ENCODE peak calls at places on chromosomes 4 and X, in six cellular contexts. M is tibial nerve; I is A549; P is uterus; W is CD8-positive, alpha-beta memory T cell; G is adrenal gland. Q is an unnamed sample. For H3K4me1, the result is how much of the 10 kb centered on the place peaks cover.

GRCh38 chr4:100190643-100191600 is 654 bp upstream of the DDIT4L start:
- DNase-seq in G (peak), W (no peak), M (no peak), P (peak), I (no peak), Q (no peak)

GRCh38 chr4:52588097-52588496 is 71.0 kb downstream of the USP46 start:
- DNase-seq in P (peak), W (no peak), G (peak), M (no peak), I (no peak), Q (no peak)

GRCh38 chr4:68375667-68376559 is 26.0 kb upstream of the YTHDC1 start:
- DNase-seq in P (peak), I (peak), M (no peak), G (peak), W (peak), Q (peak)

GRCh38 chrX:25001808-25002657 is 13.7 kb downstream of the ARX start:
- DNase-seq in M (no peak), P (no peak), W (no peak), I (no peak), G (no peak), Q (no peak)

GRCh38 chr4:140579278-140579677 is 10.5 kb upstream of the UCP1 start:
- DNase-seq in P (no peak), G (no peak), M (no peak), I (no peak), W (no peak), Q (no peak)

GRCh38 chrX:39149761-39150160 is 348.5 kb downstream of the MID1IP1 start:
- DNase-seq in P (peak), I (no peak), G (peak), M (peak), W (peak), Q (peak)

GRCh38 chr4:48275247-48275646 is 5.6 kb upstream of the TEC start:
- DNase-seq in M (no peak), I (peak), W (no peak), P (no peak), G (no peak), Q (no peak)

GRCh38 chr4:88846232-88846790 is 148.7 kb upstream of the NAP1L5 start:
- DNase-seq in P (no peak), G (no peak), I (no peak), M (no peak), W (no peak), Q (no peak)

GRCh38 chrX:18291006-18291545 is 63.4 kb downstream of the SCML2 start:
- DNase-seq in G (peak), W (no peak), M (no peak), P (no peak), I (no peak), Q (no peak)

GRCh38 chr4:48110452-48110978 is 23.5 kb downstream of the TXK start:
- DNase-seq in G (no peak), W (no peak), P (no peak), I (no peak), M (no peak), Q (no peak)

GRCh38 chrX:139203681-139204575 is 326.6 kb upstream of the F9 start:
- DNase-seq in I (no peak), M (no peak), G (no peak), P (no peak), W (no peak), Q (no peak)

GRCh38 chr4:169485084-169485483 is 127.3 kb downstream of the NEK1 start:
- DNase-seq in I (no peak), G (no peak), P (no peak), M (no peak), W (no peak), Q (no peak)

GRCh38 chrX:22628275-22628674 is 355.6 kb downstream of the CBLL2 start:
- DNase-seq in P (peak), M (no peak), I (no peak), W (no peak), G (no peak), Q (no peak)

GRCh38 chrX:129654652-129655546 is at the start of gene APLN:
- DNase-seq in M (no peak), G (peak), I (no peak), W (no peak), P (peak), Q (peak)

GRCh38 chr4:138538743-138539142 is 296.6 kb upstream of the SLC7A11 start:
- DNase-seq in G (no peak), I (no peak), P (no peak), W (no peak), M (no peak), Q (no peak)

GRCh38 chr4:76954489-76954888 is 4.9 kb downstream of the SEPTIN11 start:
- DNase-seq in W (no peak), I (no peak), M (no peak), G (no peak), P (no peak), Q (no peak)

GRCh38 chr4:47413515-47413914 is 50.0 kb downstream of the COMMD8 start:
- DNase-seq in I (no peak), P (no peak), G (no peak), M (no peak), W (no peak), Q (no peak)

GRCh38 chrX:46573331-46573895 is at the start of gene CHST7:
- DNase-seq in G (peak), I (peak), M (peak), W (peak), P (peak), Q (no peak)

GRCh38 chrX:103530540-103530939 is 11.3 kb upstream of the RAB40A start:
- DNase-seq in W (no peak), P (no peak), M (no peak), I (no peak), G (no peak), Q (no peak)

GRCh38 chr4:63325140-63325539 is 1084.1 kb downstream of the TECRL start:
- DNase-seq in M (no peak), G (no peak), I (no peak), P (no peak), W (no peak), Q (no peak)

GRCh38 chrX:51463322-51463721 is 33.1 kb downstream of the NUDT11 start:
- DNase-seq in P (no peak), M (no peak), G (no peak), I (no peak), W (no peak), Q (no peak)

GRCh38 chr4:185435466-185435865 is 9.7 kb upstream of the UFSP2 start:
- DNase-seq in I (no peak), P (no peak), G (no peak), M (no peak), W (no peak), Q (no peak)

GRCh38 chr4:37463033-37463432 is 218.5 kb downstream of the NWD2 start:
- DNase-seq in W (no peak), I (no peak), G (no peak), P (no peak), M (no peak), Q (no peak)

GRCh38 chr4:57214654-57215411 is 104.6 kb upstream of the IGFBP7 start:
- DNase-seq in P (no peak), I (no peak), G (no peak), W (no peak), M (no peak), Q (no peak)

GRCh38 chr4:47469951-47470350 is 6.4 kb upstream of the COMMD8 start:
- DNase-seq in M (no peak), G (no peak), I (no peak), W (no peak), P (no peak), Q (no peak)

GRCh38 chr4:141207971-141208370 is 12.7 kb upstream of the ZNF330 start:
- DNase-seq in P (no peak), G (no peak), W (no peak), M (no peak), I (no peak), Q (no peak)

GRCh38 chr4:101977096-101977495 is 186.6 kb downstream of the BANK1 start:
- DNase-seq in W (no peak), I (peak), G (peak), M (no peak), P (no peak), Q (no peak)

GRCh38 chr4:118942465-118942864 is 53.8 kb downstream of the SYNPO2 start:
- DNase-seq in P (no peak), W (no peak), M (no peak), G (no peak), I (no peak), Q (no peak)

GRCh38 chrX:135273162-135273561 is 21.3 kb downstream of the ETDA start:
- DNase-seq in P (no peak), W (no peak), I (no peak), G (no peak), M (no peak), Q (no peak)

GRCh38 chr4:118270492-118270891 is 82.3 kb downstream of the PRSS12 start:
- DNase-seq in P (no peak), G (no peak), W (no peak), M (no peak), I (peak), Q (no peak)

GRCh38 chr4:185941476-185941875 is 127.5 kb upstream of the TLR3 start:
- DNase-seq in P (no peak), G (peak), W (no peak), I (no peak), M (no peak), Q (no peak)

GRCh38 chrX:154006965-154007364 is 12.7 kb downstream of the IRAK1 start:
- DNase-seq in I (no peak), W (no peak), M (no peak), G (no peak), P (no peak), Q (no peak)

GRCh38 chr4:118918388-118918787 is 29.7 kb downstream of the SYNPO2 start:
- DNase-seq in I (no peak), W (no peak), G (no peak), M (no peak), P (no peak), Q (no peak)

GRCh38 chr4:183094393-183095198 is 4.5 kb upstream of the WWC2 start:
- DNase-seq in W (no peak), M (no peak), I (no peak), G (no peak), P (no peak), Q (no peak)

GRCh38 chr4:139815646-139816601 is 150.3 kb downstream of the MGST2 start:
- DNase-seq in W (no peak), P (peak), G (peak), I (no peak), M (no peak), Q (no peak)

GRCh38 chr4:182351485-182351884 is 108.3 kb downstream of the TENM3 start:
- DNase-seq in W (no peak), P (no peak), G (no peak), I (no peak), M (no peak), Q (no peak)

GRCh38 chr4:120331486-120332281 is 265.0 kb upstream of the MAD2L1 start:
- DNase-seq in W (no peak), P (no peak), G (no peak), M (no peak), I (no peak), Q (no peak)

GRCh38 chrX:151790421-151791160 is 56.0 kb downstream of the CNGA2 start:
- DNase-seq in W (no peak), G (no peak), P (no peak), M (no peak), I (no peak), Q (no peak)
- H3K27ac ChIP-seq in W (no peak), G (no peak), P (no peak), M (no peak), I (no peak), Q (peak)

GRCh38 chr4:3302786-3303444 is 10.1 kb downstream of the RGS12 start:
- DNase-seq in W (no peak), G (no peak), I (no peak), P (no peak), M (no peak), Q (peak)

GRCh38 chr4:3303445-3303824 is 10.6 kb downstream of the RGS12 start:
- DNase-seq in M (peak), P (no peak), I (no peak), G (no peak), W (no peak), Q (peak)

GRCh38 chr4:3304831-3305609 is 12.2 kb downstream of the RGS12 start:
- DNase-seq in P (peak), G (peak), I (no peak), W (no peak), M (peak), Q (no peak)

GRCh38 chr4:3305610-3306371 is 13.0 kb downstream of the RGS12 start:
- DNase-seq in M (peak), W (no peak), G (peak), P (peak), I (no peak), Q (peak)

GRCh38 chr4:3303840-3304715 is 11.3 kb downstream of the RGS12 start:
- DNase-seq in P (no peak), W (no peak), M (no peak), G (no peak), I (no peak), Q (no peak)
- H3K4me1 ChIP-seq in P (under half), W (half or more), M (under half), G (under half), I (under half), Q (under half)

DNA sequence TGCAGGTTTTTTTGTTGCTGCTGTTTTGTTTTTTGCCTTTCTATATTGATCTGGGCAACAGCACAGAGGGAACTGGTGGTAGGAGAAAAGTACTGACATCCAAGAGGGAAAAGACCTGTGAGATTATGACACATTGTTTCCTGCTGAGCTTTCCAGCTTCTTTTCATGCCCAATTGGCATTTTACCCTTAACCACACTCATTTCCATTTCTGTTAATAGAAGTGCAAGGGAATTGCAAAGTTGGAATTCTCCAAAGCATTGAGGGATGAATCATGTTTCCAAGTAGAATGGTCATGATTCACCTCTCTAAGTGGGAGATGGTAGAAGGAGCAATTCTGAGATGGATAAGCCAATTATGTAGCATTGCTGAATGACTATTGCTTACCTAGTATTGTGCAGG is 161.5 kb downstream of the PPARGC1A start:
- DNase-seq in I (peak), M (no peak), W (no peak), G (no peak), P (no peak), Q (no peak)
- H3K27ac ChIP-seq in I (no peak), M (no peak), W (no peak), G (no peak), P (no peak), Q (no peak)

DNA sequence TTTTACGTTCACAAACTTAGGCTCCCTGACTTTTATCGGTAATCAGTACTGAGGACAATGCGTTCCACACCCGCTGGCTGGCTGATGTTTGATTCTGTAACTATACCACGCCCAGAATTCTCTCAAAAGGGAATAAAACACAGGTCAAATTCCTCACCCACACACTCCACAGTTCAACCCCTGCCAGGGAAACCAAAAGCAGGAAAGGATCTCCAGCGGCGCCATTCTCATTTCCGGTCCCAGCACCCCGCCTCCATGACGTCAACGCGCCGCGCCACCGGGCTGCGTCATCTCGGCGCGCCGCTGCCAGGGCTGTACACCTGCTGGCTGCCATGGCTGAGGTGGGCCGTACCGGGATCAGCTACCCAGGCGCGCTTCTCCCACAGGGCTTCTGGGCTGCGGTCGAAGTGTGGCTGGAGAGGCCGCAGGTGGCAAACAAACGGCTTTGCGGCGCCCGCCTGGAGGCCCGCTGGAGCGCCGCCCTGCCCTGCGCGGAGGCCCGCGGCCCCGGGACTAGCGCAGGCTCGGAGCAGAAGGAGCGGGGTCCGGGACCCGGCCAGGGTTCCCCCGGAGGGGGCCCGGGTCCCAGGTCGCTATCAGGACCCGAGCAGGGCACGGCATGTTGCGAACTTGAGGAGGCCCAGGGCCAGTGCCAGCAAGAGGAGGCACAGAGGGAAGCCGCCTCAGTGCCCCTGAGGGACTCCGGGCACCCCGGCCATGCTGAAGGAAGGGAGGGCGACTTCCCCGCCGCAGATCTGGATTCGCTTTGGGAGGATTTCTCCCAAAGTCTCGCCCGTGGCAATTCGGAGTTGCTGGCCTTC is at the start of the genes ACOX3 and TRMT44:
- DNase-seq in I (peak), W (peak), G (peak), P (peak), M (peak), Q (peak)
- H3K4me1 ChIP-seq in I (under half), W (under half), G (under half), P (under half), M (under half), Q (under half)

DNA sequence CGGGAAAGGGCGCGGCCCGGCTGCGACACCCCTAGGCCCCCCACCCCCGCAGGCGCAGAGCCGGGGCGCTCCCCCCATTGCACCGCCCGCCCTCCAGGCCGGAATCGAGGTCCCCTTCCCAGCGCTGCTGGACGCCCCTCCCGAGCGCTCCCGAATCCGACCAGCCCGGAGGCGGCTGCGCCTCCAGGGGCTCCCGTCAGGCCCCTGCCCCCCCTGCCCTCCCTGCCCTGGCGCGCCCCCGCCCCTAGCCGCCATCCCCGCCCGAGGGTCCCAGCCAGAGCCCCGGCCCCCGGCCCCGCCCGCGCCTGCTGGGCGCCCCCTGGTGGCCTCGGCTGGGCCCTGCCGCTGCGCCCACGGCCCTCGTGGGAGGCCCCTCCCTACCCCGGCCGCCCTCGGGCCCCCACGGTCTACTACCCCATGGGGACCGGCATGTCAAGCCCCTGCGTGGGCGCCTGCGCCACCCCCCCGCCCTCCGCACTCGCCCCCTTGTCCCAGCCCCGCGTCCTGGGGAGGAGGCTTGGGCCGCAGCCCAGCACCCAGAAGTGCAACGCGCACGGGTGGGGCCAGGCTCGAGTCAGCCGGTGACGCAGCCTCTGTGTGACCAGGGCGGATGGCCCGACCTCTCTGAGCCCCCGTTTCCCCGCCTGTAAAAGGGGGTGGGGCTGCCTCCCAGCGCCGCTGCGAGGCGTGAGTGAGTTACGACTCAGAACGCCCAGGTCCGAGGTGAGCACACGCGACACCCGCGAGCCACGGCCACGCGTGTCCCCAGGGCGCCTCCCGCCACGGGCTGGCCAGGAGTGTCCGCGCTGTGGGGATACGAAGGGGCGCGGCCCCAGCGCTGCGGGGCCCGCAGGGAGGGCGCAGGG is 104.9 kb downstream of the FAM53A start:
- DNase-seq in P (peak), W (peak), G (peak), I (peak), M (peak), Q (peak)
- H3K27ac ChIP-seq in P (peak), W (peak), G (peak), I (peak), M (peak), Q (peak)